ENCODE peak calls at places on chromosomes 5 and 9, in five cellular contexts. One of them, this sample, is unnamed.

GRCh38 chr9:127979333-127980055 is 1.3 kb downstream of the EEIG1 start:
- DNase-seq in SK-N-SH: peak
- DNase-seq in K562: no peak
- DNase-seq in HepG2: peak
- DNase-seq in GM12878: no peak
- DNase-seq in this sample: no peak

GRCh38 chr9:94611638-94612068 is 18.0 kb upstream of the FBP2 start:
- DNase-seq in SK-N-SH: no peak
- DNase-seq in HepG2: no peak
- DNase-seq in K562: no peak
- DNase-seq in GM12878: no peak
- DNase-seq in this sample: no peak

GRCh38 chr9:135067091-135067710 is 20.3 kb upstream of the OLFM1 start:
- DNase-seq in SK-N-SH: no peak
- DNase-seq in GM12878: no peak
- DNase-seq in HepG2: no peak
- DNase-seq in K562: no peak
- DNase-seq in this sample: no peak

GRCh38 chr9:84141762-84142370 is 161.3 kb downstream of the RMI1 start:
- DNase-seq in HepG2: no peak
- DNase-seq in K562: no peak
- DNase-seq in GM12878: no peak
- DNase-seq in SK-N-SH: no peak
- DNase-seq in this sample: no peak

GRCh38 chr9:134800791-134801339 is 79.7 kb upstream of the FCN2 start:
- DNase-seq in SK-N-SH: no peak
- DNase-seq in GM12878: no peak
- DNase-seq in HepG2: no peak
- DNase-seq in K562: no peak
- DNase-seq in this sample: no peak

GRCh38 chr9:15250013-15250412 is 57.0 kb downstream of the TTC39B start:
- DNase-seq in HepG2: no peak
- DNase-seq in SK-N-SH: no peak
- DNase-seq in K562: no peak
- DNase-seq in GM12878: no peak
- DNase-seq in this sample: no peak

GRCh38 chr9:73871636-73872035 is 625.5 kb upstream of the RORB start:
- DNase-seq in SK-N-SH: no peak
- DNase-seq in GM12878: no peak
- DNase-seq in HepG2: no peak
- DNase-seq in K562: no peak
- DNase-seq in this sample: no peak

GRCh38 chr5:141782991-141783598 is 95.1 kb downstream of the PCDH1 start:
- DNase-seq in GM12878: no peak
- DNase-seq in K562: no peak
- DNase-seq in HepG2: no peak
- DNase-seq in SK-N-SH: no peak
- DNase-seq in this sample: no peak

GRCh38 chr9:70484232-70485130 is 70.0 kb upstream of the KLF9 start:
- DNase-seq in SK-N-SH: peak
- DNase-seq in GM12878: no peak
- DNase-seq in K562: peak
- DNase-seq in HepG2: peak
- DNase-seq in this sample: peak

GRCh38 chr9:23821400-23822181 is 4.4 kb downstream of the ELAVL2 start:
- DNase-seq in K562: no peak
- DNase-seq in GM12878: no peak
- DNase-seq in HepG2: no peak
- DNase-seq in SK-N-SH: peak
- DNase-seq in this sample: no peak

GRCh38 chr5:42487821-42488220 is 64.6 kb downstream of the GHR start:
- DNase-seq in K562: no peak
- DNase-seq in GM12878: no peak
- DNase-seq in SK-N-SH: no peak
- DNase-seq in HepG2: no peak
- DNase-seq in this sample: no peak

GRCh38 chr9:95494022-95494415 is 22.8 kb downstream of the PTCH1 start:
- DNase-seq in HepG2: no peak
- DNase-seq in SK-N-SH: peak
- DNase-seq in GM12878: no peak
- DNase-seq in K562: no peak
- DNase-seq in this sample: no peak

GRCh38 chr9:114409103-114409780 is 21.5 kb upstream of the AKNA start:
- DNase-seq in K562: no peak
- DNase-seq in SK-N-SH: no peak
- DNase-seq in GM12878: no peak
- DNase-seq in HepG2: no peak
- DNase-seq in this sample: no peak

GRCh38 chr5:13946111-13946510 is 1.6 kb upstream of the DNAH5 start:
- DNase-seq in SK-N-SH: no peak
- DNase-seq in GM12878: no peak
- DNase-seq in K562: no peak
- DNase-seq in HepG2: no peak
- DNase-seq in this sample: no peak

GRCh38 chr5:126433708-126434107 is 10.5 kb downstream of the GRAMD2B start:
- DNase-seq in SK-N-SH: no peak
- DNase-seq in GM12878: no peak
- DNase-seq in HepG2: no peak
- DNase-seq in K562: no peak
- DNase-seq in this sample: no peak

GRCh38 chr5:172669808-172670402 is 28.8 kb downstream of the NEURL1B start:
- DNase-seq in GM12878: no peak
- DNase-seq in HepG2: no peak
- DNase-seq in SK-N-SH: no peak
- DNase-seq in K562: no peak
- DNase-seq in this sample: no peak

GRCh38 chr5:14871084-14871572 is 450 bp downstream of the ANKH start:
- DNase-seq in SK-N-SH: no peak
- DNase-seq in K562: no peak
- DNase-seq in HepG2: no peak
- DNase-seq in GM12878: no peak
- DNase-seq in this sample: no peak

GRCh38 chr5:42691413-42691861 is 65.2 kb upstream of the CCDC152 start:
- DNase-seq in GM12878: no peak
- DNase-seq in HepG2: no peak
- DNase-seq in SK-N-SH: no peak
- DNase-seq in K562: no peak
- DNase-seq in this sample: no peak

GRCh38 chr9:90948156-90948555 is 146.5 kb downstream of the SYK start:
- DNase-seq in GM12878: no peak
- DNase-seq in K562: no peak
- DNase-seq in SK-N-SH: no peak
- DNase-seq in HepG2: no peak
- DNase-seq in this sample: no peak

GRCh38 chr5:6783787-6784186 is 70.6 kb downstream of the TENT4A start:
- DNase-seq in K562: no peak
- DNase-seq in HepG2: no peak
- DNase-seq in SK-N-SH: no peak
- DNase-seq in GM12878: no peak
- DNase-seq in this sample: no peak

GRCh38 chr9:91138760-91139159 is 223.0 kb downstream of the AUH start:
- DNase-seq in HepG2: peak
- DNase-seq in SK-N-SH: no peak
- DNase-seq in K562: no peak
- DNase-seq in GM12878: no peak
- DNase-seq in this sample: peak

GRCh38 chr9:114488398-114489129 is 16.7 kb downstream of the WHRN start:
- DNase-seq in SK-N-SH: no peak
- DNase-seq in HepG2: no peak
- DNase-seq in GM12878: peak
- DNase-seq in K562: no peak
- DNase-seq in this sample: no peak

GRCh38 chr9:115758441-115758840 is 395.1 kb upstream of the PAPPA start:
- DNase-seq in HepG2: no peak
- DNase-seq in SK-N-SH: no peak
- DNase-seq in K562: no peak
- DNase-seq in GM12878: no peak
- DNase-seq in this sample: no peak

GRCh38 chr5:132480546-132481242 is 9.9 kb downstream of the IRF1 start:
- DNase-seq in K562: no peak
- DNase-seq in HepG2: no peak
- DNase-seq in GM12878: no peak
- DNase-seq in SK-N-SH: no peak
- DNase-seq in this sample: no peak

GRCh38 chr5:109654455-109654854 is 35.3 kb upstream of the MAN2A1 start:
- DNase-seq in SK-N-SH: no peak
- DNase-seq in HepG2: no peak
- DNase-seq in GM12878: no peak
- DNase-seq in K562: no peak
- DNase-seq in this sample: no peak

GRCh38 chr9:706606-707451 is 134.7 kb upstream of the DMRT1 start:
- DNase-seq in HepG2: peak
- DNase-seq in K562: peak
- DNase-seq in SK-N-SH: peak
- DNase-seq in GM12878: no peak
- DNase-seq in this sample: no peak

GRCh38 chr5:31209341-31209740 is 15.9 kb downstream of the CDH6 start:
- DNase-seq in GM12878: no peak
- DNase-seq in K562: no peak
- DNase-seq in HepG2: no peak
- DNase-seq in SK-N-SH: no peak
- DNase-seq in this sample: no peak

GRCh38 chr9:136700309-136700708 is 12.1 kb upstream of the DIPK1B start:
- DNase-seq in HepG2: no peak
- DNase-seq in SK-N-SH: no peak
- DNase-seq in GM12878: no peak
- DNase-seq in K562: no peak
- DNase-seq in this sample: no peak

GRCh38 chr9:136698681-136699246 is 11.5 kb upstream of the AGPAT2 start:
- DNase-seq in HepG2: no peak
- DNase-seq in K562: no peak
- DNase-seq in SK-N-SH: no peak
- DNase-seq in GM12878: no peak
- DNase-seq in this sample: no peak

GRCh38 chr9:136701665-136702048 is 10.7 kb upstream of the DIPK1B start:
- DNase-seq in SK-N-SH: no peak
- DNase-seq in K562: no peak
- DNase-seq in HepG2: no peak
- DNase-seq in GM12878: no peak
- DNase-seq in this sample: no peak

GRCh38 chr9:136703231-136703870 is 9.0 kb upstream of the DIPK1B start:
- DNase-seq in GM12878: no peak
- DNase-seq in HepG2: no peak
- DNase-seq in K562: no peak
- DNase-seq in SK-N-SH: no peak
- DNase-seq in this sample: no peak

GRCh38 chr9:136700959-136701664 is 11.3 kb upstream of the DIPK1B start:
- DNase-seq in GM12878: peak
- DNase-seq in K562: no peak
- DNase-seq in HepG2: no peak
- DNase-seq in SK-N-SH: no peak
- DNase-seq in this sample: no peak
- TF ChIP-seq JUND in GM12878: no peak
- TF ChIP-seq JUND in K562: no peak
- TF ChIP-seq JUND in HepG2: no peak
- TF ChIP-seq JUND in SK-N-SH: no peak
- TF ChIP-seq JUND in this sample: no peak

GRCh38 chr9:101367323-101367722 is 17.5 kb downstream of the BAAT start:
- DNase-seq in SK-N-SH: no peak
- DNase-seq in HepG2: no peak
- DNase-seq in GM12878: no peak
- DNase-seq in K562: no peak
- DNase-seq in this sample: no peak

GRCh38 chr9:101372327-101373118 is 12.3 kb downstream of the BAAT start:
- DNase-seq in K562: no peak
- DNase-seq in SK-N-SH: no peak
- DNase-seq in HepG2: no peak
- DNase-seq in GM12878: no peak
- DNase-seq in this sample: no peak

GRCh38 chr9:101369286-101369685 is 15.5 kb downstream of the BAAT start:
- DNase-seq in SK-N-SH: no peak
- DNase-seq in HepG2: no peak
- DNase-seq in GM12878: no peak
- DNase-seq in K562: no peak
- DNase-seq in this sample: no peak

GRCh38 chr9:101371813-101372212 is 13.0 kb downstream of the BAAT start:
- DNase-seq in K562: no peak
- DNase-seq in GM12878: no peak
- DNase-seq in HepG2: no peak
- DNase-seq in SK-N-SH: no peak
- DNase-seq in this sample: no peak

DNA sequence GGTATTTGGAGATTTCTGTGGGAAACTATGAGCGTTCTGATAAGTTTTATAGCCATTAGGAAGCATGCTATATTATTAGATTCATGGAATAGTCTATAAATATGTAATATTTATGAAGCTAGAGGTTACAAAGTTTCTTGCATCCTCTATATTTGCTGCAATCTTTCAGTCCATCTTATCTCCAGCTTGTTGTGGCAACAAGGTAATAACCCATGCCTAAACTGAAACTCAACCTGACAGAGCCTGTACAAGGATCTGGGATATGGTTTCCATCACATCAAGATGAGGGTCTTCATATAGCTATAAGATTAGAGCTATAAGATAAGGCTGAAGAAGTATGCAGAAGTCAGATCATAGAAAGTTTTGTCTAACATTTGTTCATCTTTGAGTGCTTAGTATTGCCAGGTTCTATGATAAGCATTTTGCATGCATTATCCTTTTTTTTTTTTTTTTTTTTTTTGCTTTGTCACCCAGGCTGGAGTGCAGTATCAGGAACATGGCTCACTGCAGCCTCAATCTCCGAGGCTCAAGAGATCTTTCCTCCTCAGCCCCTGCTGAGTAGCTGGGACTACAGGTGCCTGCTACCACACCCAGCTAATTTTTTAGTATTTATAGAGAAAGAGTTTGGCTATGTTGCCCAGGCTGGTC is 14.8 kb downstream of the BAAT start:
- DNase-seq in HepG2: no peak
- DNase-seq in K562: no peak
- DNase-seq in SK-N-SH: no peak
- DNase-seq in GM12878: no peak
- DNase-seq in this sample: no peak
- TF ChIP-seq ZBTB33 in HepG2: no peak
- TF ChIP-seq ZBTB33 in K562: no peak
- TF ChIP-seq ZBTB33 in SK-N-SH: no peak
- TF ChIP-seq ZBTB33 in GM12878: no peak
- TF ChIP-seq ZBTB33 in this sample: no peak

GRCh38 chr5:78533356-78533755 is 115.2 kb downstream of the LHFPL2 start:
- DNase-seq in GM12878: no peak
- DNase-seq in SK-N-SH: no peak
- DNase-seq in HepG2: peak
- DNase-seq in K562: peak
- DNase-seq in this sample: no peak
- TF ChIP-seq JUND in GM12878: no peak
- TF ChIP-seq JUND in SK-N-SH: no peak
- TF ChIP-seq JUND in HepG2: no peak
- TF ChIP-seq JUND in K562: no peak
- TF ChIP-seq JUND in this sample: no peak

DNA sequence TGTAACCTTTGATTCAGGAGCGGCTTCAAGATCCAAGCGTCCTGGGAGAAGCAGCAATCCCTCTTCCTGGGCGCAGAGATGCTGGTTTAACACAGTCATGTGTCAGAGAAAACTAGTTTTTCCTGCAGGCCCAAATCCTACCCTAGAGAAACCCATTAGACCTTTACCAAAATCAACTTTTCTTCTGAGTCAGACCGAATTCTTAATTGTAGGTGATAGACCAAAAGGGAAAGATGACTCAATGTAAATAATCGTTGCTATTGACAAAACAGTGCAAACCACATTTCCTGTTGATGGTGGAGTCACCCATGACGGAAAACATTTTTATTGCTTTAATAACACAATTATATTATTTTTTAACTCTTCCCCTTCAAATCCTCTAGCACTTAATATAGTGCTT is 40.1 kb downstream of the SLC1A1 start:
- DNase-seq in SK-N-SH: no peak
- DNase-seq in GM12878: peak
- DNase-seq in HepG2: no peak
- DNase-seq in K562: no peak
- DNase-seq in this sample: peak
- TF ChIP-seq ZBTB33 in SK-N-SH: no peak
- TF ChIP-seq ZBTB33 in GM12878: no peak
- TF ChIP-seq ZBTB33 in HepG2: no peak
- TF ChIP-seq ZBTB33 in K562: no peak
- TF ChIP-seq ZBTB33 in this sample: no peak